ENCODE peak calls at places on chromosome X, in four cellular contexts. D is stomach, H is psoas muscle, B is PC-3. Q is an unnamed sample.

GRCh38 chrX:24846551-24847170 is 152.9 kb downstream of the POLA1 start:
- DNase-seq in B (no peak), D (no peak), H (no peak), Q (no peak)

GRCh38 chrX:9310596-9310995 is 154.3 kb upstream of the TBL1X start:
- DNase-seq in B (peak; percentile 63), H (no peak), D (no peak), Q (no peak)

GRCh38 chrX:95325185-95325584 is 1359.5 kb upstream of the DIAPH2 start:
- DNase-seq in H (no peak), D (no peak), B (no peak), Q (no peak)

GRCh38 chrX:116239944-116240391 is 69.4 kb downstream of the AGTR2 start:
- DNase-seq in D (no peak), H (no peak), B (peak; percentile 80), Q (no peak)

GRCh38 chrX:1425381-1425780 is 27.3 kb downstream of the ASMTL start:
- DNase-seq in H (no peak), D (no peak), B (no peak), Q (no peak)

GRCh38 chrX:22481436-22481835 is 208.7 kb downstream of the CBLL2 start:
- DNase-seq in H (no peak), B (no peak), D (no peak), Q (no peak)

GRCh38 chrX:645024-645376 is 14.4 kb downstream of the SHOX start:
- DNase-seq in B (no peak), H (no peak), D (no peak), Q (no peak)

GRCh38 chrX:30981968-30982367 is 89.9 kb downstream of the FTHL17 start:
- DNase-seq in D (no peak), B (no peak), H (no peak), Q (no peak)

GRCh38 chrX:16484338-16484737 is 165.6 kb upstream of the S100G start:
- DNase-seq in H (no peak), D (no peak), B (peak; percentile 95), Q (no peak)

GRCh38 chrX:20254712-20255299 is 11.9 kb downstream of the RPS6KA3 start:
- DNase-seq in H (no peak), D (no peak), B (peak; percentile 59), Q (no peak)

GRCh38 chrX:63784902-63785692 is at the start of gene ARHGEF9:
- DNase-seq in H (no peak), D (peak; percentile 26), B (no peak), Q (no peak)

GRCh38 chrX:72346306-72346949 is 40.7 kb upstream of the CITED1 start:
- DNase-seq in B (no peak), D (no peak), H (no peak), Q (no peak)

GRCh38 chrX:115268421-115268820 is 21.1 kb upstream of the LUZP4 start:
- DNase-seq in H (no peak), D (no peak), B (peak; percentile 43), Q (no peak)

GRCh38 chrX:9829308-9830267 is 43.4 kb downstream of the SHROOM2 start:
- DNase-seq in B (peak; percentile 93), D (no peak), H (no peak), Q (no peak)

GRCh38 chrX:79369871-79370270 is 2.7 kb upstream of the ITM2A start:
- DNase-seq in B (no peak), D (no peak), H (no peak), Q (no peak)

GRCh38 chrX:79366556-79366887 is 612 bp downstream of the ITM2A start:
- DNase-seq in D (no peak), B (no peak), H (no peak), Q (no peak)

GRCh38 chrX:79365591-79365990 is 1.5 kb downstream of the ITM2A start:
- DNase-seq in D (no peak), B (no peak), H (no peak), Q (no peak)

GRCh38 chrX:79367907-79368306 is 773 bp upstream of the ITM2A start:
- DNase-seq in B (no peak), H (no peak), D (no peak), Q (no peak)

DNA sequence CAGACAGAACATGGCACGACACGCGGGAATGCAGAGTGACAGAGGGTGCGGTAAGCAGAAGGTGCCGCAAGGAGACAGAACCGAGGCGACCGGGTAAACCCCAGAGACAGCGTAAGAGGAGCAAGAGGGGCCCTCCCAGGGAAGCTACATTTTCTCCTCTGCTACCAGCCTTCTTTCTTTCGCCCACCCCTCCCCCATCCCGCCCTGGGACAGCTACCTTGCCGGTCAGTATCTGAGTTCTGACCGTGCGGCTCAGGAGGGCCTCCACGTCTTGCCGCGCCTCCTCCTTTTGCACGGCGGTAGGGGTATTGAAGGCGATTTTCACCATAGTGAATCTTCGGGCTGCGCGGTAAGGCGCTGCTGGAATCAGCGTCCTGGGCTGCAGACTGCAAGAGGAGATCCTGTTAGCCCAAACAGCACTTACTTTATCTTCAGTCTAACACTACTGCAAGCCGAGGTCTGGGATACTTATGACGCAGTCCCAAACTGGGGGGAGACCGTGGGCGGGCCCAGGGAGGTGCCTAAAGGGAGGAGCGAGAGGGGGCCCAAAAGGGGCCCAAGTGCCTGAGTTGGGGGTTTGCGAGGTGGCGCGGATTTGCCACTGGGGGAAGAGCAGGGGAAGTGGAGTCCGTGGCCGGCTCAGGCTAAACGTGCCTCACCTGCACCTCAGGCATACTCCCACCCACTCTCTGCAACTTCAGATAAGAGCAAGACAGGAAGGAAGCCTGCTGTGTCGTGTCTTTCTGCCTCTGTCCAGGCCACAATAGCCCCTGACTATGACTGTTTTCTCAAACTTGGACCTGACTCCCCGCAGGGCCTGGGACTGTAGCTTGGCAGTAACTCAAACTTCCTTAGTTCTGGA is at the start of gene ITM2A:
- DNase-seq in D (peak; percentile 34), B (no peak), H (peak; percentile 29), Q (peak; percentile 80)
- H3K4me3 ChIP-seq in D (peak within 1 kb of the TSS; percentile 53), B (no peak within 1 kb of the TSS), H (peak within 1 kb of the TSS; percentile 56), Q (peak within 1 kb of the TSS; percentile 90)

GRCh38 chrX:4239650-4240540 is 526.4 kb upstream of the PRKX start:
- DNase-seq in D (no peak), B (no peak), H (no peak), Q (no peak)
- H3K27ac ChIP-seq in D (no peak overlapping the region), B (no peak overlapping the region), H (no peak overlapping the region), Q (no peak overlapping the region)

GRCh38 chrX:146433771-146434170 is 375.8 kb upstream of the CXorf51B start:
- DNase-seq in D (no peak), H (no peak), B (peak; percentile 8), Q (no peak)
- H3K9me3 ChIP-seq in D (no peaks in the 10 kb centered on the region), H (no peaks in the 10 kb centered on the region), B (no peaks in the 10 kb centered on the region), Q (no peaks in the 10 kb centered on the region)

GRCh38 chrX:130524476-130525194 is 122.8 kb downstream of the RBMX2 start:
- DNase-seq in H (no peak), D (no peak), B (no peak), Q (no peak)
- H3K4me3 ChIP-seq in H (peak overlapping the region; percentile 46), D (peak overlapping the region; percentile 44), B (peak overlapping the region; percentile 67), Q (no peak overlapping the region)

GRCh38 chrX:150690126-150690525 is 3.1 kb upstream of the MTMR1 start:
- DNase-seq in D (no peak), B (peak; percentile 95), H (no peak), Q (no peak)
- H3K27ac ChIP-seq in D (no peak overlapping the region), B (peak overlapping the region; percentile 92), H (no peak overlapping the region), Q (no peak overlapping the region)

GRCh38 chrX:38917954-38918353 is 116.7 kb downstream of the MID1IP1 start:
- DNase-seq in H (no peak), B (no peak), D (no peak), Q (no peak)
- H3K9me3 ChIP-seq in H (no peaks in the 10 kb centered on the region), B (no peaks in the 10 kb centered on the region), D (no peaks in the 10 kb centered on the region), Q (no peaks in the 10 kb centered on the region)

GRCh38 chrX:45847966-45848365 is 647.3 kb upstream of the DIPK2B start:
- DNase-seq in D (no peak), B (no peak), H (no peak), Q (no peak)
- H3K4me3 ChIP-seq in D (no peak overlapping the region), B (peak overlapping the region; percentile 62), H (no peak overlapping the region), Q (no peak overlapping the region)

DNA sequence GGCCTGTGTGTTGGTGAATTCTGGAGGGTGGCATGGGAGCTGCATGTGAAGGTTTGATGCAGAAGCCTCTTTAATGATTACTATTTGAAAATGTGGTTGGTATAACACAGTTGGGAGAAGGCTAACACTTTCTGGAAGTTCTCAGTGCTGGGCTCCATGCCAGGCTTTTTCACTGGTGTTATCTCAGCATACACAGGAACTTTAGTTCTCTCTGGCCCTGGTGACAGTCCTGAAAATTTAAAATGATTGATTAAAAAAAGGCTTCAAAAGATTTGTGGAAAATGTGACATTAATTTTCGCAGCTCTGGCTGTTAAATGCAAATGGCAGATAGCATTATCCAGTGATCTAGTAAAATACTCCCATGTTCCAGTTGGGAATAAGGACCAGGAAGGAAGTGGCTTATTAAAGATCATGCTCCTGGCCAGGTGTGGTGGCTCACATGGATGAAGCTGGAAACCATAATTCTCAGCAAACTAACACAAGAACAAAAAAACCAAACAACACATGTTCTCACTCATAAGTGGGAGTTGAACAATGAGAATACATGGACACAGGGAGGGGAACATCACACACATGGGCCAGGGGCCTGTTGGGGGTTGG is 36.6 kb downstream of the DIPK2B start:
- DNase-seq in H (no peak), D (peak; percentile 72), B (no peak), Q (no peak)
- H3K27ac ChIP-seq in H (no peak overlapping the region), D (no peak overlapping the region), B (no peak overlapping the region), Q (no peak overlapping the region)